ENCODE peak calls at places on chromosome 20, in seven cellular contexts. One of them, this sample, is unnamed. For H3K79me1, the result is how much of the 10 kb centered on the place peaks cover.

GRCh38 chr20:61959301-61959700 is 106.4 kb downstream of the TAF4 start:
- DNase-seq in mesenchymal stem cell: no peak
- DNase-seq in IMR-90: no peak
- DNase-seq in H9: peak
- DNase-seq in mesendoderm: peak
- DNase-seq in trophoblast cell: no peak
- DNase-seq in neuronal stem cell: no peak
- DNase-seq in this sample: peak

GRCh38 chr20:62117658-62118057 is 4.6 kb upstream of the LSM14B start:
- DNase-seq in mesenchymal stem cell: no peak
- DNase-seq in neuronal stem cell: no peak
- DNase-seq in IMR-90: no peak
- DNase-seq in H9: no peak
- DNase-seq in trophoblast cell: no peak
- DNase-seq in mesendoderm: no peak
- DNase-seq in this sample: no peak

GRCh38 chr20:9329356-9330092 is 184.9 kb upstream of the LAMP5 start:
- DNase-seq in mesenchymal stem cell: no peak
- DNase-seq in trophoblast cell: peak
- DNase-seq in IMR-90: no peak
- DNase-seq in H9: no peak
- DNase-seq in mesendoderm: peak
- DNase-seq in neuronal stem cell: no peak
- DNase-seq in this sample: no peak

GRCh38 chr20:57398231-57398821 is 7.1 kb downstream of the RBM38 start:
- DNase-seq in mesendoderm: no peak
- DNase-seq in H9: no peak
- DNase-seq in trophoblast cell: no peak
- DNase-seq in IMR-90: no peak
- DNase-seq in mesenchymal stem cell: no peak
- DNase-seq in neuronal stem cell: no peak
- DNase-seq in this sample: no peak

GRCh38 chr20:18738055-18738454 is 75.5 kb upstream of the SCP2D1 start:
- DNase-seq in neuronal stem cell: no peak
- DNase-seq in trophoblast cell: no peak
- DNase-seq in IMR-90: no peak
- DNase-seq in mesenchymal stem cell: peak
- DNase-seq in mesendoderm: no peak
- DNase-seq in H9: no peak
- DNase-seq in this sample: no peak

GRCh38 chr20:29298759-29299613 is 1958.5 kb upstream of the DEFB115 start:
- DNase-seq in mesenchymal stem cell: no peak
- DNase-seq in mesendoderm: peak
- DNase-seq in IMR-90: no peak
- DNase-seq in trophoblast cell: no peak
- DNase-seq in H9: no peak
- DNase-seq in neuronal stem cell: no peak
- DNase-seq in this sample: no peak

GRCh38 chr20:18288748-18289705 is 700 bp downstream of the ZNF133 start:
- DNase-seq in mesendoderm: peak
- DNase-seq in neuronal stem cell: no peak
- DNase-seq in IMR-90: peak
- DNase-seq in mesenchymal stem cell: peak
- DNase-seq in H9: no peak
- DNase-seq in trophoblast cell: no peak
- DNase-seq in this sample: no peak

GRCh38 chr20:36881888-36882287 is 6.0 kb downstream of the TLDC2 start:
- DNase-seq in H9: no peak
- DNase-seq in mesendoderm: no peak
- DNase-seq in mesenchymal stem cell: no peak
- DNase-seq in trophoblast cell: no peak
- DNase-seq in neuronal stem cell: no peak
- DNase-seq in IMR-90: no peak
- DNase-seq in this sample: no peak

GRCh38 chr20:45834797-45835161 is 1.2 kb downstream of the SNX21 start:
- DNase-seq in neuronal stem cell: no peak
- DNase-seq in mesendoderm: no peak
- DNase-seq in mesenchymal stem cell: no peak
- DNase-seq in trophoblast cell: no peak
- DNase-seq in H9: no peak
- DNase-seq in IMR-90: no peak
- DNase-seq in this sample: no peak

GRCh38 chr20:62651285-62652021 is 9.2 kb downstream of the SLCO4A1 start:
- DNase-seq in trophoblast cell: peak
- DNase-seq in H9: no peak
- DNase-seq in mesendoderm: no peak
- DNase-seq in mesenchymal stem cell: peak
- DNase-seq in neuronal stem cell: no peak
- DNase-seq in IMR-90: peak
- DNase-seq in this sample: peak

GRCh38 chr20:35617397-35618031 is 1.9 kb downstream of the SPAG4 start:
- DNase-seq in trophoblast cell: peak
- DNase-seq in mesenchymal stem cell: peak
- DNase-seq in neuronal stem cell: peak
- DNase-seq in H9: peak
- DNase-seq in mesendoderm: peak
- DNase-seq in IMR-90: peak
- DNase-seq in this sample: peak

GRCh38 chr20:44057698-44058675 is 129.0 kb downstream of the JPH2 start:
- DNase-seq in IMR-90: peak
- DNase-seq in mesendoderm: peak
- DNase-seq in neuronal stem cell: no peak
- DNase-seq in mesenchymal stem cell: peak
- DNase-seq in trophoblast cell: no peak
- DNase-seq in H9: no peak
- DNase-seq in this sample: peak

GRCh38 chr20:24984963-24985640 is 7.4 kb downstream of the APMAP start:
- DNase-seq in mesendoderm: no peak
- DNase-seq in mesenchymal stem cell: no peak
- DNase-seq in trophoblast cell: no peak
- DNase-seq in neuronal stem cell: no peak
- DNase-seq in H9: peak
- DNase-seq in IMR-90: no peak
- DNase-seq in this sample: no peak

GRCh38 chr20:36644032-36644712 is 1.8 kb downstream of the SLA2 start:
- DNase-seq in neuronal stem cell: no peak
- DNase-seq in H9: no peak
- DNase-seq in trophoblast cell: no peak
- DNase-seq in mesenchymal stem cell: no peak
- DNase-seq in IMR-90: no peak
- DNase-seq in mesendoderm: no peak
- DNase-seq in this sample: no peak

GRCh38 chr20:15045246-15045645 is 707.8 kb upstream of the FLRT3 start:
- DNase-seq in IMR-90: no peak
- DNase-seq in mesendoderm: no peak
- DNase-seq in trophoblast cell: peak
- DNase-seq in H9: no peak
- DNase-seq in mesenchymal stem cell: no peak
- DNase-seq in neuronal stem cell: no peak
- DNase-seq in this sample: no peak

GRCh38 chr20:59988141-59988540 is 29.9 kb downstream of the CDH26 start:
- DNase-seq in H9: no peak
- DNase-seq in neuronal stem cell: no peak
- DNase-seq in mesenchymal stem cell: no peak
- DNase-seq in mesendoderm: peak
- DNase-seq in trophoblast cell: peak
- DNase-seq in IMR-90: peak
- DNase-seq in this sample: no peak

GRCh38 chr20:44702776-44703175 is 12.4 kb upstream of the CCN5 start:
- DNase-seq in mesendoderm: no peak
- DNase-seq in IMR-90: peak
- DNase-seq in mesenchymal stem cell: peak
- DNase-seq in trophoblast cell: no peak
- DNase-seq in H9: no peak
- DNase-seq in neuronal stem cell: no peak
- DNase-seq in this sample: no peak

GRCh38 chr20:38458314-38458713 is 14.3 kb upstream of the RALGAPB start:
- DNase-seq in trophoblast cell: no peak
- DNase-seq in IMR-90: no peak
- DNase-seq in H9: no peak
- DNase-seq in mesendoderm: no peak
- DNase-seq in mesenchymal stem cell: no peak
- DNase-seq in neuronal stem cell: no peak
- DNase-seq in this sample: no peak

GRCh38 chr20:676315-676937 is 824 bp upstream of the SCRT2 start:
- DNase-seq in mesenchymal stem cell: no peak
- DNase-seq in neuronal stem cell: no peak
- DNase-seq in H9: no peak
- DNase-seq in mesendoderm: no peak
- DNase-seq in IMR-90: no peak
- DNase-seq in trophoblast cell: no peak
- DNase-seq in this sample: no peak

GRCh38 chr20:14989891-14990290 is 652.5 kb upstream of the FLRT3 start:
- DNase-seq in mesendoderm: no peak
- DNase-seq in H9: no peak
- DNase-seq in trophoblast cell: no peak
- DNase-seq in mesenchymal stem cell: no peak
- DNase-seq in neuronal stem cell: no peak
- DNase-seq in IMR-90: no peak
- DNase-seq in this sample: no peak

GRCh38 chr20:60372822-60373221 is 414.6 kb downstream of the CDH26 start:
- DNase-seq in mesenchymal stem cell: no peak
- DNase-seq in trophoblast cell: no peak
- DNase-seq in mesendoderm: no peak
- DNase-seq in H9: no peak
- DNase-seq in IMR-90: no peak
- DNase-seq in neuronal stem cell: no peak
- DNase-seq in this sample: no peak

GRCh38 chr20:1761116-1761515 is 103.5 kb upstream of the SIRPG start:
- DNase-seq in mesenchymal stem cell: peak
- DNase-seq in trophoblast cell: peak
- DNase-seq in mesendoderm: peak
- DNase-seq in neuronal stem cell: no peak
- DNase-seq in IMR-90: peak
- DNase-seq in H9: no peak
- DNase-seq in this sample: no peak

GRCh38 chr20:859661-860294 is 26.3 kb downstream of the FAM110A start:
- DNase-seq in neuronal stem cell: no peak
- DNase-seq in mesendoderm: no peak
- DNase-seq in trophoblast cell: no peak
- DNase-seq in IMR-90: peak
- DNase-seq in H9: no peak
- DNase-seq in mesenchymal stem cell: no peak
- DNase-seq in this sample: no peak

GRCh38 chr20:9442858-9443257 is 71.5 kb upstream of the LAMP5 start:
- DNase-seq in mesenchymal stem cell: peak
- DNase-seq in neuronal stem cell: no peak
- DNase-seq in trophoblast cell: no peak
- DNase-seq in IMR-90: peak
- DNase-seq in H9: no peak
- DNase-seq in mesendoderm: peak
- DNase-seq in this sample: no peak

DNA sequence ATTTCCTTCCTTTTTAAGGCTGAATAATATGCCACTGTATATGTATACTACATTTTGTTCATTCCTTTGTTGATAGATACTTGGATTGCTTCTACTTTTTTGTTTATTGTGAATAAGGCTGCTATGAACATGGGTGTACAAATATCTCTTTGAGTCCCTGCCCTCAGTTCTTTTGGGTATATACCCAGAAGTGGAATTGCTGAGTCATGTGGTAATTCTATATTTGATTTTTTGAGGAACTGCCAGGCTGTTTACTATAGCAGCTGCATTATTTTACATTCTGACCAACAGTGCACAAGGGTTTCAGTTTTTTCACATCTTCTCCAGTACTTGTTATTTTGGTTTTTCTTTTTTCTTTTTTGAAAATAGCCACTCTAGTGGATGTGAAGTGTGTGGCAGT is 34.1 kb downstream of the CDS2 start:
- DNase-seq in neuronal stem cell: no peak
- DNase-seq in trophoblast cell: no peak
- DNase-seq in mesendoderm: no peak
- DNase-seq in IMR-90: peak
- DNase-seq in H9: no peak
- DNase-seq in mesenchymal stem cell: no peak
- DNase-seq in this sample: no peak
- H3K79me1 ChIP-seq in neuronal stem cell: under half
- H3K79me1 ChIP-seq in trophoblast cell: under half
- H3K79me1 ChIP-seq in mesendoderm: under half
- H3K79me1 ChIP-seq in IMR-90: half or more
- H3K79me1 ChIP-seq in H9: under half
- H3K79me1 ChIP-seq in mesenchymal stem cell: under half
- H3K79me1 ChIP-seq in this sample: under half

DNA sequence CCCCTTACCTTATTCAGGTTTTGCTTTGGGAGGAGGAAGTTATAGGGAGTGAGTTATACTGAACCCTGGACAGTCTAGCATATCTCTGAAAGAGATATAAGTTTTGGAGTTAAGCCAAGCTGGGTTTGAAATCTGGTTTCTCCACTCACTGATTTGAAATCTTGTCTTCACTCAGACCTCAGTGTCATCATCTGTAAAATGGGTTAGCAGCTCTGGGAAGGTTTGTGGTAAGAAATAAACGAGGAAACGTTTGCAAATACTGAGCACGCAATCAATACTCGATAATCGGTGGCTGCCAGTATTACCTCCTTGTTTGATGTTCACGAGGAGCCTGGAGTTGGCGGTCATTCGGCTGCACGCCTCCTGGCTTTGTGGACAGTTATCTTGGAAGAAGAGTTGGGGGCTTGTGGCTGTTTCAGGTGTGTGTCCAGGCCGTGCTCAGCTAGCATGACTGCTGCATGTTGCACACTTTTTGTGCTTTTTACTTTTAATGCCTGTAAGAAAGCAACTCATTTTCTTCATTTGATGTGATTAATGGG is 61.8 kb downstream of the PAX1 start:
- DNase-seq in neuronal stem cell: no peak
- DNase-seq in IMR-90: no peak
- DNase-seq in mesenchymal stem cell: no peak
- DNase-seq in H9: no peak
- DNase-seq in trophoblast cell: no peak
- DNase-seq in mesendoderm: no peak
- DNase-seq in this sample: no peak
- H3K79me1 ChIP-seq in neuronal stem cell: under half
- H3K79me1 ChIP-seq in IMR-90: under half
- H3K79me1 ChIP-seq in mesenchymal stem cell: under half
- H3K79me1 ChIP-seq in H9: under half
- H3K79me1 ChIP-seq in trophoblast cell: under half
- H3K79me1 ChIP-seq in mesendoderm: under half
- H3K79me1 ChIP-seq in this sample: under half

DNA sequence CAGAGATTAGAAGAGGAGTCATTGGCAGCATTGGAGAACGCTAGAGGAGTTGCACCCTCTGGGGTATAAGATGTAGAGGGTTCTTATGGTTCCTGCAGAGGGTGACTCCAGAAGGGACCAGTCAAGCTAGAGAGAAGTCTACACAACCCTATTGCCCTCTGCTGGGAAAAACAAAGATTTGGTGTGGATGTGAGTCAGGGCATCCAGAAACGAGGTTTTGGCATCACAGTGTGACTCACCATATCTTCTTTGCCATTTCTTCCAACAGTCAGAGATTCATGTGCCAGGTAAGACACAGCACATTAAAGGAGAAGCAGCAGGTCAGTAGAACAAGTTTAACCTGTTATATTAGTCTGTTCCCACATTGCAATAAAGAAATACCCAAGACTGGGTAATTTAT is 598.8 kb downstream of the MAFB start:
- DNase-seq in H9: no peak
- DNase-seq in mesenchymal stem cell: no peak
- DNase-seq in trophoblast cell: peak
- DNase-seq in mesendoderm: peak
- DNase-seq in neuronal stem cell: no peak
- DNase-seq in IMR-90: no peak
- DNase-seq in this sample: no peak
- H3K79me1 ChIP-seq in H9: under half
- H3K79me1 ChIP-seq in mesenchymal stem cell: under half
- H3K79me1 ChIP-seq in trophoblast cell: under half
- H3K79me1 ChIP-seq in mesendoderm: under half
- H3K79me1 ChIP-seq in neuronal stem cell: under half
- H3K79me1 ChIP-seq in IMR-90: under half
- H3K79me1 ChIP-seq in this sample: under half

GRCh38 chr20:8213831-8214587 is 81.9 kb downstream of the PLCB1 start:
- DNase-seq in H9: no peak
- DNase-seq in neuronal stem cell: no peak
- DNase-seq in mesendoderm: no peak
- DNase-seq in trophoblast cell: no peak
- DNase-seq in mesenchymal stem cell: no peak
- DNase-seq in IMR-90: no peak
- DNase-seq in this sample: no peak
- H3K79me1 ChIP-seq in H9: under half
- H3K79me1 ChIP-seq in neuronal stem cell: under half
- H3K79me1 ChIP-seq in mesendoderm: under half
- H3K79me1 ChIP-seq in trophoblast cell: under half
- H3K79me1 ChIP-seq in mesenchymal stem cell: under half
- H3K79me1 ChIP-seq in IMR-90: under half
- H3K79me1 ChIP-seq in this sample: under half

This sample was measured in H1.